ENCODE peak calls at places on chromosome 20, in six cellular contexts. X is esophagus squamous epithelium; N is CD8-positive, alpha-beta memory T cell; M is PC-9; F is PC-3; H is heart left ventricle. W is an unnamed sample.

GRCh38 chr20:23434521-23435313 is 4.8 kb upstream of the CSTL1 start:
- DNase-seq in X (no peak), N (no peak), M (no peak), F (no peak), H (no peak), W (no peak)

GRCh38 chr20:50110141-50111047 is 2.6 kb downstream of the UBE2V1 start:
- DNase-seq in X (no peak), N (peak; percentile 31), M (peak; percentile 94), F (peak; percentile 91), H (no peak), W (no peak)

GRCh38 chr20:23244207-23244915 is 106.2 kb upstream of the NXT1 start:
- DNase-seq in X (no peak), N (no peak), M (no peak), F (no peak), H (no peak), W (no peak)

GRCh38 chr20:32972181-32973076 is 31.8 kb downstream of the SUN5 start:
- DNase-seq in X (peak; percentile 18), N (peak; percentile 94), M (no peak), F (no peak), H (no peak), W (no peak)

GRCh38 chr20:59322101-59322500 is 21.7 kb downstream of the EDN3 start:
- DNase-seq in X (no peak), N (no peak), M (no peak), F (no peak), H (no peak), W (no peak)

GRCh38 chr20:62123450-62124118 is 1.3 kb downstream of the LSM14B start:
- DNase-seq in X (no peak), N (no peak), M (no peak), F (no peak), H (no peak), W (no peak)

GRCh38 chr20:52303281-52303950 is 111.8 kb upstream of the ZFP64 start:
- DNase-seq in X (no peak), N (no peak), M (no peak), F (no peak), H (no peak), W (no peak)

GRCh38 chr20:57618091-57618765 is 2.0 kb downstream of the ZBP1 start:
- DNase-seq in X (no peak), N (no peak), M (peak; percentile 99), F (peak; percentile 99), H (no peak), W (no peak)

GRCh38 chr20:46621492-46621891 is 29.8 kb downstream of the SLC13A3 start:
- DNase-seq in X (no peak), N (no peak), M (peak; percentile 31), F (no peak), H (no peak), W (no peak)

GRCh38 chr20:49310695-49311094 is 32.8 kb upstream of the ZNFX1 start:
- DNase-seq in X (no peak), N (no peak), M (peak; percentile 62), F (peak; percentile 75), H (no peak), W (no peak)

GRCh38 chr20:63534831-63535651 is 2.1 kb downstream of the PTK6 start:
- DNase-seq in X (no peak), N (no peak), M (no peak), F (no peak), H (peak; percentile 64), W (no peak)

GRCh38 chr20:63312690-63313348 is 19.8 kb downstream of the COL20A1 start:
- DNase-seq in X (no peak), N (no peak), M (no peak), F (no peak), H (peak; percentile 81), W (no peak)

GRCh38 chr20:14235355-14235754 is 102.1 kb downstream of the FLRT3 start:
- DNase-seq in X (no peak), N (no peak), M (peak; percentile 51), F (peak; percentile 75), H (no peak), W (no peak)

GRCh38 chr20:61661025-61661424 is 404.7 kb downstream of the TAF4 start:
- DNase-seq in X (no peak), N (no peak), M (no peak), F (no peak), H (no peak), W (no peak)

GRCh38 chr20:15814903-15815302 is 758.3 kb downstream of the KIF16B start:
- DNase-seq in X (no peak), N (no peak), M (peak; percentile 87), F (peak; percentile 94), H (no peak), W (no peak)

GRCh38 chr20:4887586-4887985 is 113.7 kb downstream of the SLC23A2 start:
- DNase-seq in X (no peak), N (no peak), M (no peak), F (no peak), H (no peak), W (no peak)

GRCh38 chr20:58017237-58017969 is 211.1 kb downstream of the ANKRD60 start:
- DNase-seq in X (no peak), N (no peak), M (peak; percentile 95), F (peak; percentile 98), H (no peak), W (no peak)

GRCh38 chr20:54468082-54468481 is 7.3 kb upstream of the DOK5 start:
- DNase-seq in X (no peak), N (no peak), M (no peak), F (no peak), H (no peak), W (no peak)

GRCh38 chr20:50691585-50692552 is 527 bp upstream of the RIPOR3 start:
- DNase-seq in X (no peak), N (no peak), M (no peak), F (no peak), H (no peak), W (no peak)

GRCh38 chr20:61502433-61502832 is 250.4 kb downstream of the CDH4 start:
- DNase-seq in X (no peak), N (no peak), M (no peak), F (no peak), H (no peak), W (no peak)

GRCh38 chr20:64101731-64102621 is 5.4 kb downstream of the NPBWR2 start:
- DNase-seq in X (no peak), N (peak; percentile 66), M (peak; percentile 32), F (peak; percentile 59), H (peak; percentile 74), W (no peak)

GRCh38 chr20:17630806-17631195 is 51.2 kb downstream of the RRBP1 start:
- DNase-seq in X (no peak), N (no peak), M (no peak), F (no peak), H (peak; percentile 27), W (no peak)

GRCh38 chr20:40689943-40690835 is 1.2 kb upstream of the MAFB start:
- DNase-seq in X (no peak), N (peak; percentile 24), M (no peak), F (peak; percentile 75), H (peak; percentile 95), W (peak; percentile 60)

GRCh38 chr20:51457281-51457932 is 85.1 kb downstream of the NFATC2 start:
- DNase-seq in X (no peak), N (no peak), M (peak; percentile 70), F (peak; percentile 98), H (peak; percentile 79), W (no peak)

GRCh38 chr20:63703471-63703975 is 4.3 kb downstream of the ARFRP1 start:
- DNase-seq in X (no peak), N (no peak), M (peak; percentile 21), F (no peak), H (no peak), W (no peak)

GRCh38 chr20:18973499-18974173 is 160.1 kb downstream of the SCP2D1 start:
- DNase-seq in X (no peak), N (no peak), M (no peak), F (no peak), H (no peak), W (no peak)

GRCh38 chr20:58713801-58714339 is 21.3 kb downstream of the NPEPL1 start:
- DNase-seq in X (no peak), N (no peak), M (no peak), F (no peak), H (peak; percentile 51), W (no peak)

GRCh38 chr20:5919634-5920544 is 30.4 kb downstream of the TRMT6 start:
- DNase-seq in X (no peak), N (no peak), M (no peak), F (peak; percentile 52), H (no peak), W (no peak)

GRCh38 chr20:64148581-64148980 is 15.7 kb upstream of the MYT1 start:
- DNase-seq in X (no peak), N (no peak), M (no peak), F (no peak), H (peak; percentile 1), W (no peak)

GRCh38 chr20:3167738-3168078 is 5.6 kb downstream of the LZTS3 start:
- DNase-seq in X (no peak), N (no peak), M (no peak), F (no peak), H (no peak), W (no peak)

GRCh38 chr20:3168829-3169590 is 4.3 kb downstream of the LZTS3 start:
- DNase-seq in X (no peak), N (no peak), M (no peak), F (no peak), H (no peak), W (no peak)

GRCh38 chr20:3166338-3166912 is 6.8 kb upstream of the FASTKD5 start:
- DNase-seq in X (no peak), N (no peak), M (no peak), F (no peak), H (no peak), W (no peak)

GRCh38 chr20:3166913-3167342 is 6.4 kb downstream of the LZTS3 start:
- DNase-seq in X (no peak), N (no peak), M (no peak), F (no peak), H (no peak), W (no peak)

GRCh38 chr20:3168079-3168828 is 5.1 kb downstream of the LZTS3 start:
- DNase-seq in X (no peak), N (no peak), M (no peak), F (no peak), H (peak; percentile 69), W (no peak)
- H3K4me3 ChIP-seq in X (peak overlapping the region; percentile 28), N (no peak overlapping the region), M (no peak overlapping the region), F (no peak overlapping the region), H (no peak overlapping the region), W (no peak overlapping the region)

GRCh38 chr20:38220587-38220986 is 39.9 kb downstream of the KIAA1755 start:
- DNase-seq in X (no peak), N (no peak), M (no peak), F (no peak), H (no peak), W (no peak)
- H3K27ac ChIP-seq in X (no peak overlapping the region), N (no peak overlapping the region), M (no peak overlapping the region), F (peak overlapping the region; percentile 18), H (no peak overlapping the region), W (no peak overlapping the region)

GRCh38 chr20:13009682-13010406 is 1.1 kb downstream of the SPTLC3 start:
- DNase-seq in X (no peak), N (peak; percentile 30), M (peak; percentile 72), F (peak; percentile 86), H (no peak), W (peak; percentile 3)
- H3K4me3 ChIP-seq in X (peak overlapping the region; percentile 47), N (peak overlapping the region; percentile 18), M (peak overlapping the region; percentile 50), F (peak overlapping the region; percentile 69), H (no peak overlapping the region), W (peak overlapping the region; percentile 72)

DNA sequence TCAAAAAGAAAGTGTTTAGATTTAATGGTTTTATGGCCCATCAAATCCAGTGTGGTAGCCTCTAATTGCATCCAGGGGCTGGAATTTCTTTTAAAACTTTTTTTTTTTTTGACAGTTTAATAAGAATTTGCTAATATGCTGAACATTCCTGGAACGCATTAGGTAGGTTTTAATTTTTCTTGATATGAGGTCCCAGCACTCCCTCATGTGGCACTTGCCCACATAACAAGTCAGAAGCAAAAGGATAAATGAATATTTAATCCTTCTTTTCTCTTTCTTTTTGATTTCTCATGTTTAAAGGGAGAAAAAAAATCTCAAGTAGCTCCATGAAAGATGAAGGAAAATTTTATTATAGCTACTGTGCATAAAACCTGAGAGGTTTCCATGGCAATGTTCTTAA is 13.5 kb downstream of the HAO1 start:
- DNase-seq in X (no peak), N (no peak), M (no peak), F (peak; percentile 67), H (no peak), W (no peak)
- H3K27ac ChIP-seq in X (no peak overlapping the region), N (no peak overlapping the region), M (no peak overlapping the region), F (peak overlapping the region; percentile 50), H (no peak overlapping the region), W (no peak overlapping the region)

W was measured in thoracic aorta.